ENCODE peak calls at places on chromosomes 11 and 22, in five cellular contexts. Q is neural crest cell, S is activated T-cell treated with anti-CD3 and anti-CD28 coated beads for 1 hour, Z is choroid plexus epithelial cell, Y is T-helper 2 cell. J is an unnamed sample.

GRCh38 chr22:46795140-46795539 is 32.7 kb downstream of the TBC1D22A start:
- DNase-seq in Q (no peak), S (no peak), Z (no peak), Y (no peak), J (no peak)

GRCh38 chr11:57493507-57494503 is 21.7 kb downstream of the SLC43A1 start:
- DNase-seq in Q (peak), S (peak), Z (peak), Y (peak), J (no peak)

GRCh38 chr22:29394931-29395581 is 6.7 kb upstream of the AP1B1 start:
- DNase-seq in Q (peak), S (peak), Z (peak), Y (peak), J (peak)

GRCh38 chr11:61543606-61544306 is 35.2 kb downstream of the LRRC10B start:
- DNase-seq in Q (no peak), S (no peak), Z (peak), Y (no peak), J (no peak)

GRCh38 chr11:124745835-124746620 is 6.0 kb downstream of the VSIG2 start:
- DNase-seq in Q (no peak), S (peak), Z (no peak), Y (no peak), J (no peak)

GRCh38 chr11:104663190-104664140 is 234.8 kb downstream of the CASP12 start:
- DNase-seq in Q (no peak), S (no peak), Z (no peak), Y (no peak), J (no peak)

GRCh38 chr11:46504817-46505613 is 88.8 kb downstream of the AMBRA1 start:
- DNase-seq in Q (no peak), S (no peak), Z (peak), Y (no peak), J (no peak)

GRCh38 chr11:12270215-12270797 is 107.1 kb upstream of the PARVA start:
- DNase-seq in Q (no peak), S (no peak), Z (peak), Y (no peak), J (no peak)

GRCh38 chr11:72221386-72221785 is 3.2 kb upstream of the INPPL1 start:
- DNase-seq in Q (no peak), S (no peak), Z (no peak), Y (no peak), J (no peak)

GRCh38 chr22:35148381-35148780 is 82.4 kb downstream of the ISX start:
- DNase-seq in Q (no peak), S (no peak), Z (no peak), Y (no peak), J (no peak)

GRCh38 chr11:45713573-45713972 is 48.2 kb upstream of the CHST1 start:
- DNase-seq in Q (no peak), S (no peak), Z (no peak), Y (no peak), J (no peak)

GRCh38 chr11:119891392-119891791 is 162.4 kb upstream of the NECTIN1 start:
- DNase-seq in Q (no peak), S (no peak), Z (no peak), Y (no peak), J (no peak)

GRCh38 chr11:111364503-111364902 is 14.6 kb downstream of the POU2AF1 start:
- DNase-seq in Q (no peak), S (no peak), Z (no peak), Y (no peak), J (no peak)

GRCh38 chr22:36086170-36086490 is 57.5 kb upstream of the RBFOX2 start:
- DNase-seq in Q (no peak), S (no peak), Z (no peak), Y (no peak), J (no peak)

GRCh38 chr11:88406871-88407270 is 69.3 kb upstream of the CTSC start:
- DNase-seq in Q (no peak), S (no peak), Z (no peak), Y (no peak), J (no peak)

GRCh38 chr22:43541462-43542407 is 129.9 kb downstream of the MPPED1 start:
- DNase-seq in Q (no peak), S (no peak), Z (no peak), Y (no peak), J (no peak)

GRCh38 chr22:43050995-43051394 is 36.0 kb upstream of the PACSIN2 start:
- DNase-seq in Q (no peak), S (no peak), Z (no peak), Y (no peak), J (peak)

GRCh38 chr22:24775769-24776492 is 1.4 kb upstream of the PIWIL3 start:
- DNase-seq in Q (no peak), S (no peak), Z (peak), Y (no peak), J (no peak)

GRCh38 chr11:534592-535518 is 521 bp downstream of the HRAS start:
- DNase-seq in Q (no peak), S (no peak), Z (no peak), Y (no peak), J (no peak)

GRCh38 chr11:15716550-15716949 is 601.8 kb downstream of the INSC start:
- DNase-seq in Q (no peak), S (no peak), Z (peak), Y (no peak), J (no peak)

GRCh38 chr22:48658246-48658645 is 1169.4 kb downstream of the BRD1 start:
- DNase-seq in Q (no peak), S (no peak), Z (no peak), Y (no peak), J (no peak)